ENCODE peak calls at places on chromosomes 13 and 19, in five cellular contexts. L is HepG2, F is GM12878, B is K562, J is A549. X is an unnamed sample.

GRCh38 chr13:39602614-39603366 is at the start of gene LHFPL6:
- DNase-seq in F (no peak), J (peak; percentile 41), B (no peak), L (peak; percentile 3), X (peak; percentile 85)

GRCh38 chr13:95275322-95276118 is 25.7 kb downstream of the ABCC4 start:
- DNase-seq in L (peak; percentile 73), B (no peak), F (no peak), J (no peak), X (no peak)

GRCh38 chr19:21133633-21134032 is 8.2 kb upstream of the ZNF431 start:
- DNase-seq in B (no peak), F (no peak), L (no peak), J (no peak), X (no peak)

GRCh38 chr19:1566392-1567115 is 1.6 kb downstream of the MEX3D start:
- DNase-seq in F (no peak), L (peak; percentile 40), J (peak; percentile 50), B (no peak), X (peak; percentile 80)

GRCh38 chr19:39814595-39814994 is 19.4 kb downstream of the DYRK1B start:
- DNase-seq in J (no peak), F (no peak), B (no peak), L (no peak), X (no peak)

GRCh38 chr13:48123827-48124226 is 28.9 kb upstream of the MED4 start:
- DNase-seq in B (no peak), J (no peak), L (no peak), F (no peak), X (no peak)

GRCh38 chr19:7983286-7983950 is 22.0 kb downstream of the ELAVL1 start:
- DNase-seq in J (no peak), F (no peak), B (no peak), L (no peak), X (no peak)

GRCh38 chr19:41263042-41263849 is 926 bp upstream of the HNRNPUL1 start:
- DNase-seq in L (peak; percentile 35), F (peak; percentile 42), J (peak; percentile 76), B (peak; percentile 58), X (no peak)

GRCh38 chr19:56837492-56837891 is 3.0 kb downstream of the PEG3 start:
- DNase-seq in J (no peak), F (no peak), B (no peak), L (peak; percentile 28), X (no peak)

GRCh38 chr13:109998030-109998429 is 211.6 kb upstream of the IRS2 start:
- DNase-seq in J (no peak), B (no peak), F (no peak), L (no peak), X (no peak)

GRCh38 chr13:65789815-65790214 is 1440.3 kb downstream of the PCDH9 start:
- DNase-seq in F (no peak), L (no peak), J (no peak), B (no peak), X (no peak)

GRCh38 chr13:46668906-46669525 is 116.0 kb downstream of the LRCH1 start:
- DNase-seq in F (no peak), J (no peak), L (no peak), B (no peak), X (no peak)

GRCh38 chr13:27665333-27665732 is 43.6 kb downstream of the POLR1D start:
- DNase-seq in B (peak; percentile 5), J (no peak), F (no peak), L (no peak), X (no peak)

GRCh38 chr13:30968734-30969335 is 36.4 kb downstream of the TEX26 start:
- DNase-seq in L (no peak), B (no peak), J (no peak), F (no peak), X (no peak)

GRCh38 chr19:42272989-42273406 is 3.9 kb downstream of the CIC start:
- DNase-seq in L (no peak), B (no peak), J (no peak), F (no peak), X (no peak)

GRCh38 chr19:17777840-17778620 is 16.9 kb upstream of the B3GNT3 start:
- DNase-seq in F (no peak), B (peak; percentile 95), J (peak; percentile 62), L (peak; percentile 40), X (peak; percentile 98)

GRCh38 chr19:7067716-7068115 is 1.8 kb upstream of the ZNF557 start:
- DNase-seq in L (no peak), J (no peak), F (no peak), B (no peak), X (no peak)

GRCh38 chr13:94702181-94703041 is 9.9 kb downstream of the SOX21 start:
- DNase-seq in L (no peak), J (no peak), B (no peak), F (no peak), X (no peak)

GRCh38 chr13:109779074-109779473 is 7.3 kb downstream of the IRS2 start:
- DNase-seq in L (no peak), J (no peak), F (no peak), B (no peak), X (no peak)

GRCh38 chr13:58994778-58995177 is 1169.0 kb downstream of the DIAPH3 start:
- DNase-seq in L (no peak), B (no peak), J (no peak), F (no peak), X (no peak)

GRCh38 chr19:2691951-2692350 is 10.5 kb downstream of the GNG7 start:
- DNase-seq in J (no peak), L (no peak), B (no peak), F (no peak), X (no peak)

DNA sequence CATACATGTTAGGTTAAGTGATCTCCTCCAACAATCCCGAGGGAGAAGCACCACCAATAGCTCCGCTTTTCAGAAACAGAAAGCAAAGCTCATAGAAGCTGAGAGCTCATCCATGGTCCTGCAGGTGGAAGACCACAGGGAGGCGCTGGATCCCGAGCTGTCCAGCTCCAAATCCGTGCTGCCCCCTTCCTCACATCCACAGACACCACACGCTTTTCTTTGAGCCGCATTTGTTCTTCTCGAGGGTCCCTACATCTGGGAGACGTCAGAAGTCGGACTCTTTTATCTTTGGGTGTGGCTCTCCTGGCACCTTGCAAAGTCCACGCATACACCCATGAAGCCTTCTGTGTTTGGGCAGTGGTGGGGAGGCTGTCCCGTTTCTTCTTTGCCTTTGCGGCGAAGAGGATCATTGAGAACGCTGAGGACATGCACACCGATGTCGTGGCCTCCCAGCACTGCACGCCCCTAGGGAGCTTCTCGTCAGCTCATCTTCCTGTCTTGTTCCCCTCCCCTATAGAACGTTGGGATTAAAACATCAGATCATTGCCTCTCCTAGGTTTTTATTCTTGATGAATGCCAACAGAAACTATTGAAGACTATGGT is 184.8 kb downstream of the TEX29 start:
- DNase-seq in B (peak; percentile 58), F (no peak), J (peak; percentile 18), L (peak; percentile 12), X (peak; percentile 77)
- TF ChIP-seq KDM1A in B (no peak), F (no peak), J (no peak), L (no peak), X (no peak)

GRCh38 chr19:45716314-45717130 is 14.2 kb downstream of the FBXO46 start:
- DNase-seq in B (peak; percentile 39), L (no peak), F (no peak), J (peak; percentile 50), X (no peak)

GRCh38 chr19:45715139-45715538 is 15.6 kb downstream of the FBXO46 start:
- DNase-seq in B (no peak), L (no peak), F (no peak), J (no peak), X (no peak)

GRCh38 chr19:45713141-45713540 is 17.6 kb downstream of the FBXO46 start:
- DNase-seq in L (no peak), J (no peak), F (no peak), B (no peak), X (no peak)

GRCh38 chr19:45717983-45718650 is 12.6 kb downstream of the FBXO46 start:
- DNase-seq in F (no peak), L (no peak), B (no peak), J (no peak), X (no peak)

DNA sequence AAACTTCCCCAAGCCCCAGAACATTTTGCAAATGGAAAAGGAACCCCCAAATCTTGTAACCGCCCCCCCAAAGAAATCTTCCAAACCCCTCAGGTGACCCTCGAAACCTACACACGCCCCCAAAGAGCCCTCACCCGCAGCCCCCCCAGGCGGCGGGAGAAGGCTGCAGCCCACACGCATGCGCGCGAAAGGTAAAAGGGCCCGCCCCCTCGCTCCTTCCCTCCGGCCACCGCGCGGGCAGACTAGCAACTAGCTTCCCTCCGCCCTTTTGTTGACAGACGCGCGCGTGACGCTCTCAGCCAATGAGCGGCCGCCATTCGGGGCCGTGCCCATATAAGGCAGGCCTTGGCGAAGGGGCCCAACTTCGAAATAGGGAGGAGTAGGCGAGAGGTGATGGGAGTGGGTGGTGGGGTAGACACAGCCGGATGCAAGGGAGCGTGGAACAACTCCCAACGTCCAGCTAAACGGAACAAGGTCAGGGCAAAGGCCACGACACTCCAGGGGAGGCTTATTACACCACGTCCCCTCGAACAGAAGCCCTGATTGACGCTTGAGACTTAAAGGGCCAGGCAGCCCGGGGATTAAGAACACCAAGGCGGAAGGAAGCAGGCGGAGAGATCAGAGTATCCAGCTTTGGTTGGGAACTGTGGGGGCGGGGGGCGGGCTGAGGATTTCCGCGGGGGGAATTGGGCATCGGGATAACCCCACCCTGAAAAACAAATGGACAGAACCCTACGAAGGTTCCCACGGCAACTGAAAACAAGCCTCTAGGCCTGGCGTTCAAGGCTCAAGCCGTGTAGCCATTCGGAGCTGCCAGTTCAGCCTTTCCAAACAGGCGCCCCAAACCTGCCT is 13.3 kb downstream of the FBXO46 start:
- DNase-seq in F (peak; percentile 99), L (peak; percentile 99), J (peak; percentile 99), B (peak; percentile 98), X (peak; percentile 98)
- TF ChIP-seq EP300 in F (no peak), L (peak; percentile 59), J (no peak), B (peak; percentile 81), X (no peak)

GRCh38 chr19:34253711-34254551 is 423 bp upstream of the GARRE1 start:
- DNase-seq in L (peak; percentile 66), B (peak; percentile 89), F (no peak), J (no peak), X (peak; percentile 50)
- TF ChIP-seq POLR2A in L (peak; percentile 83), B (peak; percentile 92), F (no peak), J (peak; percentile 93), X (peak; percentile 65)

DNA sequence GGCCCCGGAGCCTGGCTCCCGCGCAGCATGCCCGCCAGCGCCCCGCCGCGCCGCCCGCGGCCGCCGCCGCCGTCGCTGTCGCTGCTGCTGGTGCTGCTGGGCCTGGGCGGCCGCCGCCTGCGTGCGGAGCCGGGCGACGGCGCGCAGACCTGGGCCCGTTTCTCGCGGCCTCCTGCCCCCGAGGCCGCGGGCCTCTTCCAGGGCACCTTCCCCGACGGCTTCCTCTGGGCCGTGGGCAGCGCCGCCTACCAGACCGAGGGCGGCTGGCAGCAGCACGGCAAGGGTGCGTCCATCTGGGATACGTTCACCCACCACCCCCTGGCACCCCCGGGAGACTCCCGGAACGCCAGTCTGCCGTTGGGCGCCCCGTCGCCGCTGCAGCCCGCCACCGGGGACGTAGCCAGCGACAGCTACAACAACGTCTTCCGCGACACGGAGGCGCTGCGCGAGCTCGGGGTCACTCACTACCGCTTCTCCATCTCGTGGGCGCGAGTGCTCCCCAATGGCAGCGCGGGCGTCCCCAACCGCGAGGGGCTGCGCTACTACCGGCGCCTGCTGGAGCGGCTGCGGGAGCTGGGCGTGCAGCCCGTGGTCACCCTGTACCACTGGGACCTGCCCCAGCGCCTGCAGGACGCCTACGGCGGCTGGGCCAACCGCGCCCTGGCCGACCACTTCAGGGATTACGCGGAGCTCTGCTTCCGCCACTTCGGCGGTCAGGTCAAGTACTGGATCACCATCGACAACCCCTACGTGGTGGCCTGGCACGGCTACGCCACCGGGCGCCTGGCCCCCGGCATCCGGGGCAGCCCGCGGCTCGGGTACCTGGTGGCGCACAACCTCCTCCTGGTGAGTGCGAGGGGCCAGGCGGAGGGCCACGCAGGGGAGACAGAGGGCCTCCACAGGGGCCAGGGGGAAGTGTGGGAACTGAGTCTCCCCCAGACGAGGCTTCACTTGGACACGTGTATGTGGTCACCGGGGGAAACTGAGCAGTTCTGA is at the start of gene KL:
- DNase-seq in F (no peak), B (no peak), L (no peak), J (no peak), X (peak; percentile 72)
- TF ChIP-seq KDM1A in F (no peak), B (no peak), L (no peak), J (no peak), X (no peak)